ENCODE peak calls at places on chromosomes 13 and 19, in seven cellular contexts. R is bronchial epithelial cell, C is A549, H is epithelial cell of esophagus, K is foreskin fibroblast, Z is BJ, I is astrocyte. Y is an unnamed sample.

GRCh38 chr13:36370108-36370429 is 23.9 kb upstream of the SPART start:
- DNase-seq in R (no peak), C (no peak), H (no peak), K (no peak), Z (no peak), I (peak), Y (no peak)

GRCh38 chr13:23433171-23434153 is at the start of gene SACS:
- DNase-seq in R (no peak), C (peak), H (peak), K (peak), Z (no peak), I (peak), Y (no peak)

GRCh38 chr19:55493052-55493649 is 4.9 kb downstream of the SSC5D start:
- DNase-seq in R (no peak), C (no peak), H (no peak), K (no peak), Z (no peak), I (peak), Y (no peak)

GRCh38 chr13:76904507-76904906 is 18.3 kb upstream of the KCTD12 start:
- DNase-seq in R (no peak), C (no peak), H (no peak), K (no peak), Z (no peak), I (no peak), Y (no peak)

GRCh38 chr19:56671613-56671994 is at the start of gene ZNF835:
- DNase-seq in R (peak), C (no peak), H (peak), K (peak), Z (no peak), I (no peak), Y (no peak)

GRCh38 chr13:32537580-32538233 is 888 bp downstream of the N4BP2L2 start:
- DNase-seq in R (no peak), C (peak), H (no peak), K (no peak), Z (no peak), I (no peak), Y (no peak)

GRCh38 chr13:113952983-113953520 is 20.8 kb downstream of the C13orf46 start:
- DNase-seq in R (no peak), C (no peak), H (no peak), K (no peak), Z (no peak), I (no peak), Y (no peak)

GRCh38 chr13:94195715-94196114 is 283.8 kb downstream of the DCT start:
- DNase-seq in R (peak), C (no peak), H (peak), K (peak), Z (peak), I (peak), Y (peak)

GRCh38 chr19:3249408-3249807 is 24.9 kb downstream of the CELF5 start:
- DNase-seq in R (no peak), C (peak), H (no peak), K (no peak), Z (no peak), I (no peak), Y (no peak)

GRCh38 chr19:5950744-5951143 is 27.2 kb downstream of the RANBP3 start:
- DNase-seq in R (no peak), C (no peak), H (no peak), K (no peak), Z (no peak), I (no peak), Y (no peak)

GRCh38 chr19:46478356-46478986 is 7.1 kb upstream of the PNMA8A start:
- DNase-seq in R (no peak), C (peak), H (no peak), K (no peak), Z (no peak), I (peak), Y (no peak)

GRCh38 chr19:45777395-45777961 is 4.8 kb downstream of the DMPK start:
- DNase-seq in R (no peak), C (no peak), H (no peak), K (no peak), Z (no peak), I (no peak), Y (no peak)

GRCh38 chr19:43152217-43152616 is 34.1 kb downstream of the PSG5 start:
- DNase-seq in R (peak), C (no peak), H (peak), K (no peak), Z (no peak), I (peak), Y (no peak)

GRCh38 chr13:65932587-65933239 is 1297.4 kb downstream of the PCDH9 start:
- DNase-seq in R (peak), C (no peak), H (peak), K (peak), Z (peak), I (no peak), Y (no peak)

GRCh38 chr19:55486971-55487883 is 1.0 kb upstream of the SSC5D start:
- DNase-seq in R (peak), C (peak), H (peak), K (peak), Z (peak), I (peak), Y (peak)

GRCh38 chr19:29939628-29940027 is 2.4 kb upstream of the URI1 start:
- DNase-seq in R (no peak), C (no peak), H (no peak), K (no peak), Z (no peak), I (no peak), Y (no peak)

GRCh38 chr19:29934781-29935180 is 7.3 kb upstream of the URI1 start:
- DNase-seq in R (no peak), C (no peak), H (no peak), K (no peak), Z (no peak), I (no peak), Y (no peak)

GRCh38 chr19:29940971-29941585 is 961 bp upstream of the URI1 start:
- DNase-seq in R (peak), C (no peak), H (peak), K (no peak), Z (no peak), I (no peak), Y (no peak)

GRCh38 chr19:29934257-29934656 is 7.8 kb upstream of the URI1 start:
- DNase-seq in R (no peak), C (no peak), H (no peak), K (no peak), Z (no peak), I (no peak), Y (no peak)

DNA sequence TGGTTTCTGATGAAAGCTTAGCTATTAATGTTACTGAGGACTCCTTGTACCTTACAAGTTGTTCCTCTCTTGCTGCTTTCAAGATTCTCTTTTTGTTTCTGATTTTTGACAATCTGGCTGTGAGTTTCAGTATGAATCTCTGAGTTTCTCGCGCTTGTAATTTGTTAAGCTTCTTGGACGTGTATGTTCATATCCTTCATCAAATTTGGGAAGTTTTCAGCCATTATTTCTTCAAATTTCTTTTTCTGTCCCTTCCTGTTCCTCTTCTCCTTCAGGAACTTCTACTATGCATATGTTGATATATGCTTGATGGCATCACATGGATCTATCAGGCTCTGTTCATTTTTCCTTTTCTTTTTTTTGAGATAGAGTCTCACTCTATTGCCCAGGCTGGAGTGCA is 5.6 kb upstream of the URI1 start:
- DNase-seq in R (no peak), C (no peak), H (no peak), K (no peak), Z (no peak), I (no peak), Y (no peak)
- H3K4me3 ChIP-seq in R (no peak), C (no peak), H (no peak), K (no peak), Z (no peak), I (no peak), Y (no peak)

DNA sequence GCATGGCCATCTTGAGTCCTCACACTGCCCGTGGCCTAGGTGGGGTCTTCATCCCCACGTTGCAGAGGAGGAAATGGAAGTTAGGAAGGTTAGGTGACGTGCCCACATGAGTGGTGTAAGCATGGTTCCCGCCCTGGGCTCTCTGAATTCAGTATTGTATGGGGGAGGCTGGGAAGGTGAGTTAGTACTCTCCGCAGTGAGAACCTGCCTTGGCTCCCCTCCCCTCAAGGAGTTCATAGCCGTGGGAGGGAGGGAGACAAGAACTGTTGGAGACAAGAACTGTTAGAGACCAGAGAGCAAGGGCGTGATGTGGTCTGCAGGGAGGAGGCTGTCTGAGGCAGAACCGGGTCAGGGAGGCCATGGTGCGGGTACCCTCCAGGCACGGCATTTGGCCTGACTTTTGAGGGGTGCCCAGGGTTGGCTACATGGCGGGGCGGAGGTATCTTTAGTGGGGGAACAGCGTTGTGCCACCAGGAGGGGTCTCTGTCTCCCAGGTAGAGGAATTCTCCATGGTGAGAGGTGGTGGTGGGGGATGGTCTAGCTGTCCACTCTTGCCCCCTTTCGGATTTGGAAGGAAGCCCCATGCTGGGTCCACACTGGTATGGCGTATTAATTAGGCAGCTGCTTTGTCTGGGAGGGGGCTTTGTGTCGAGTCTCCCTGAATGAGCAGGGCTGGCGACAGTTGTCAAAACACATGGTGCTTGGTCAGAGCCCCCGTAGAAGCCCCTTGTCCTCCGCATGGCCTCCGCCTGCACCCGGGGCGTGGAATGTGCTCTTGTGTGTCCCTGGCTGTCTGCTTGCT is 45.8 kb downstream of the CAPN12 start:
- DNase-seq in R (no peak), C (no peak), H (no peak), K (no peak), Z (no peak), I (no peak), Y (no peak)
- TF ChIP-seq CTCF in R (peak), C (no peak), H (no peak), K (no peak), Z (no peak), I (no peak), Y (no peak)

GRCh38 chr13:40992678-40993077 is 26.4 kb downstream of the ELF1 start:
- DNase-seq in R (peak), C (no peak), H (no peak), K (no peak), Z (no peak), I (no peak), Y (no peak)
- H3K4me3 ChIP-seq in R (no peak), C (no peak), H (no peak), K (no peak), Z (no peak), I (no peak), Y (no peak)

DNA sequence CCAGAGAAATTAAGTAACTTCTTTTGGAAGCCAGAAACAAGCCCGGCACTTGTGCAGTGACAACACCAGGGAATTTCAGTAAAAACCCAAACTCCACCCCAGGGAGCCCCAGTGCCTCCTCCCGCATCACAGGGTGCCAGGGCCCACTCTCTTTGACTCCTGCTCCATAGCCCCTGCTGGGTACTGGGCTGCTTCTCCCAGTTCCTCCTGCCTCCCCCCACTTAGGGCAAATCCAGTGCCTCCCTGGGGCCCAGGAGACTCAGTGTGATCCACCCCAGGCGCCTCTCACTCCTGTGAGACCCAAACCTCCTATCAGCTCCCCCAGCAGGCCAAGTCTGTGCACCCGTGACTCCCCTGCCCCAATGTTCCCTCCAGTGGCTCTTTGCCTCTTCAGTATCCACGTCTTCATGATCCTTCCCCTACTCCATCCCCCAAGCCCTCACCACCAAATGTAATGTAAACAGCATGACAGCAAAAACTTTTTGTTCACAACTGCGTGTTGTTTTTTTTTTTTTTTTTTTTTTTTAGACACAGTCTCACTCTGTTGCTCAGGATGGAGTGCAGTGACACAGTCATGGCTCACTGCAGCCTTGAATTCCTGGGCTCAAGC is 2.3 kb upstream of the FFAR3 start:
- DNase-seq in R (no peak), C (no peak), H (no peak), K (no peak), Z (no peak), I (no peak), Y (no peak)
- TF ChIP-seq CTCF in R (no peak), C (no peak), H (no peak), K (no peak), Z (no peak), I (no peak), Y (no peak)

DNA sequence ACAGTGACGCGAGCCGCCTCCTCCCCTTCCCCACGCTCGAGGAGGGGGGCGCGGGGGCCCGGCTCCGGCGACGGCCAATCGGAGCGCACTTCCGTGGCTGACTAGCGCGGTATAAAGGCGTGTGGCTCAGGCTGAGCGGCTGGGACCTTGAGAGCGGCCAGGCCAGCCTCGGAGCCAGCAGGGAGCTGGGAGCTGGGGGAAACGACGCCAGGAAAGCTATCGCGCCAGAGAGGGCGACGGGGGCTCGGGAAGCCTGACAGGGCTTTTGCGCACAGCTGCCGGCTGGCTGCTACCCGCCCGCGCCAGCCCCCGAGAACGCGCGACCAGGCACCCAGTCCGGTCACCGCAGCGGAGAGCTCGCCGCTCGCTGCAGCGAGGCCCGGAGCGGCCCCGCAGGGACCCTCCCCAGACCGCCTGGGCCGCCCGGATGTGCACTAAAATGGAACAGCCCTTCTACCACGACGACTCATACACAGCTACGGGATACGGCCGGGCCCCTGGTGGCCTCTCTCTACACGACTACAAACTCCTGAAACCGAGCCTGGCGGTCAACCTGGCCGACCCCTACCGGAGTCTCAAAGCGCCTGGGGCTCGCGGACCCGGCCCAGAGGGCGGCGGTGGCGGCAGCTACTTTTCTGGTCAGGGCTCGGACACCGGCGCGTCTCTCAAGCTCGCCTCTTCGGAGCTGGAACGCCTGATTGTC is at the start of gene JUNB:
- DNase-seq in R (peak), C (peak), H (peak), K (peak), Z (peak), I (peak), Y (no peak)
- H3K4me3 ChIP-seq in R (peak), C (peak), H (peak), K (peak), Z (peak), I (peak), Y (peak)

GRCh38 chr13:107480130-107480529 is 735.2 kb downstream of the LIG4 start:
- DNase-seq in R (peak), C (no peak), H (no peak), K (no peak), Z (no peak), I (peak), Y (peak)
- TF ChIP-seq CTCF in R (no peak), C (no peak), H (no peak), K (no peak), Z (no peak), I (no peak), Y (no peak)

GRCh38 chr19:1260749-1261511 is 8.2 kb upstream of the CIRBP start:
- DNase-seq in R (peak), C (peak), H (peak), K (peak), Z (no peak), I (peak), Y (no peak)

GRCh38 chr19:1258707-1259205 is 10.4 kb downstream of the MIDN start:
- DNase-seq in R (peak), C (peak), H (no peak), K (no peak), Z (no peak), I (no peak), Y (no peak)

GRCh38 chr19:1258161-1258492 is 9.7 kb downstream of the MIDN start:
- DNase-seq in R (no peak), C (no peak), H (no peak), K (no peak), Z (no peak), I (no peak), Y (no peak)

GRCh38 chr19:1259873-1260748 is 9.0 kb upstream of the CIRBP start:
- DNase-seq in R (peak), C (peak), H (peak), K (no peak), Z (no peak), I (no peak), Y (no peak)

DNA sequence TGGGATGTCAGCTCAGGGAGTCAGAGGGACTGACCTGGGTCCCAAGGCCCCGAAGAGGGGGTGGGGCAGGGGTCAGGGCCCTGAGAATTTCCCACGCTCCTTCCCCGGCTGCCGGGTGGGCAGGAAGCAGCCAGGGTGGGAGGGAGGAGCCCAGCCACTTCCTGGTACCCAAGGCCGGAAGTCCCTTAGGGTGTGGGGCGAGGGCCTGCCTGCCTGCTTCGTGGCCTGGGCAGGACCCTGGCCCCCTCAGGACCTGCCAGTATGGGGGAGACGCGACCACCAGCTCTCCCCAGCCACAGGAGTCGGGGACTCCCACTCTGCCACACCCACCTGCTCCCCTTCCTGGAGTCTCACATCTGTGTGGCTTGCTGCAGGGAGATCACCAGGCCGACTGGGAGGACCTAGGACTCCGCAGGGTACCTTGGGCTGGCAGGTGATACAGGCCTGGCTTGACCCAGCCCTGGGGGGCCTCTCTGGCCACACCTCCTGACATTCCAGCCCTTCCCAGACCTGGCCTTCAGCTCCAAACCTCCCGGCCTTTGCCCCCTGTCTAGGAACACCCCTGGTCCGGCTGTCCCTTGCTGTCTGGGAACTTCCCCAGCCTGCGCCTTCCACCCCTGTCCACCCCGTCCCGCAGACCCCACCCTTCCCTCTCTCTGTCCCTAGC is 9.8 kb upstream of the CIRBP start:
- DNase-seq in R (peak), C (peak), H (peak), K (no peak), Z (no peak), I (no peak), Y (no peak)
- H3K4me3 ChIP-seq in R (no peak), C (peak), H (no peak), K (no peak), Z (no peak), I (no peak), Y (no peak)

GRCh38 chr13:31161583-31162150 is at the start of gene HSPH1:
- DNase-seq in R (peak), C (peak), H (peak), K (peak), Z (peak), I (peak), Y (peak)
- TF ChIP-seq CTCF in R (peak), C (no peak), H (peak), K (peak), Z (peak), I (no peak), Y (peak)